ENCODE peak calls at places on chromosomes 1 and 21, in seven cellular contexts. Z is mammary epithelial cell, Q is SJSA1, J is GM06990, U is heart right ventricle, H is right lobe of liver, C is neural progenitor cell. K is an unnamed sample.
A peak's percentile ranks its signal among the peaks of the same experiment; 100 is the strongest.

GRCh38 chr1:232462200-232462599 is 167.7 kb downstream of the SIPA1L2 start:
- DNase-seq in U (no peak), J (no peak), H (no peak), Q (no peak), C (no peak), Z (peak; percentile 81), K (no peak)

GRCh38 chr1:174072546-174072945 is 50.4 kb upstream of the RC3H1 start:
- DNase-seq in C (no peak), Q (no peak), Z (no peak), U (no peak), H (no peak), J (no peak), K (no peak)

GRCh38 chr1:174968750-174969244 is 30.9 kb upstream of the CACYBP start:
- DNase-seq in U (no peak), Q (no peak), C (no peak), Z (peak; percentile 81), J (peak; percentile 65), H (no peak), K (no peak)

GRCh38 chr1:7319196-7319595 is 451.9 kb upstream of the VAMP3 start:
- DNase-seq in C (no peak), Z (no peak), Q (no peak), J (no peak), H (no peak), U (no peak), K (no peak)

GRCh38 chr1:54585181-54586066 is 37.4 kb downstream of the ACOT11 start:
- DNase-seq in Z (no peak), J (no peak), C (no peak), U (peak; percentile 82), H (peak; percentile 39), Q (no peak), K (no peak)

GRCh38 chr21:34009193-34009592 is 64.2 kb upstream of the MRPS6 start:
- DNase-seq in H (no peak), J (no peak), C (no peak), Z (no peak), U (no peak), Q (no peak), K (no peak)

GRCh38 chr1:212684076-212684475 is 15.6 kb downstream of the BATF3 start:
- DNase-seq in J (no peak), U (no peak), H (no peak), C (no peak), Z (no peak), Q (no peak), K (no peak)

GRCh38 chr1:246588322-246588721 is 22.1 kb downstream of the CNST start:
- DNase-seq in J (no peak), H (no peak), Z (peak; percentile 59), C (no peak), U (no peak), Q (no peak), K (no peak)

GRCh38 chr1:61182049-61182448 is 99.7 kb downstream of the NFIA start:
- DNase-seq in H (no peak), Q (no peak), J (no peak), Z (no peak), U (peak; percentile 24), C (no peak), K (no peak)
- H3K27me3 ChIP-seq in H (no peaks in the 10 kb centered on the region), Q (no peaks in the 10 kb centered on the region), J (peaks cover 3% of the 10 kb centered on the region), Z (no peaks in the 10 kb centered on the region), U (no peaks in the 10 kb centered on the region), C (no peaks in the 10 kb centered on the region), K (no peaks in the 10 kb centered on the region)

GRCh38 chr21:35768187-35768586 is 292.1 kb downstream of the SETD4 start:
- DNase-seq in U (no peak), J (no peak), C (no peak), Q (no peak), H (no peak), Z (no peak), K (no peak)

GRCh38 chr21:35764586-35764985 is 295.7 kb downstream of the SETD4 start:
- DNase-seq in H (no peak), Q (no peak), Z (peak; percentile 46), U (no peak), J (no peak), C (no peak), K (no peak)

DNA sequence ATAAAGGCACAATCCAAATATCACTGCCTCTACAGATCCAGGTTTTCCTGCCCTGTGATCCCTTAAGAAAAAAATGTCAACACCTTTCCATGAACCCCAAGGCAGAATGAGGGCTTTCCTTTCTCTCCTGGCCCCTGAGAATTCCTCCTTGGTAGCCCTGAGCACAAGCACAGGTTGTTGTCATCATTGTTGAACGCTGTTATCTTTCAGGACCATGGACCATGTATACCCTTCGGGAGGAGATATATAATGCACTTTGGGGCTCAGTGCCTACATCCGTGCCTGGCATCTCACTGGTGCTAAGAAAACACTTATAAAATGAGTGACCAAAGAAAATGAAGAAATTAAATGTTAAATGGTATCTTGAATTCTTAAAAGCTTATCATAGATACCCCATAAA is 296.2 kb downstream of the SETD4 start:
- DNase-seq in Z (no peak), U (no peak), C (no peak), Q (no peak), J (no peak), H (no peak), K (no peak)
- H3K27me3 ChIP-seq in Z (no peaks in the 10 kb centered on the region), U (no peaks in the 10 kb centered on the region), C (no peaks in the 10 kb centered on the region), Q (no peaks in the 10 kb centered on the region), J (no peaks in the 10 kb centered on the region), H (no peaks in the 10 kb centered on the region), K (no peaks in the 10 kb centered on the region)

DNA sequence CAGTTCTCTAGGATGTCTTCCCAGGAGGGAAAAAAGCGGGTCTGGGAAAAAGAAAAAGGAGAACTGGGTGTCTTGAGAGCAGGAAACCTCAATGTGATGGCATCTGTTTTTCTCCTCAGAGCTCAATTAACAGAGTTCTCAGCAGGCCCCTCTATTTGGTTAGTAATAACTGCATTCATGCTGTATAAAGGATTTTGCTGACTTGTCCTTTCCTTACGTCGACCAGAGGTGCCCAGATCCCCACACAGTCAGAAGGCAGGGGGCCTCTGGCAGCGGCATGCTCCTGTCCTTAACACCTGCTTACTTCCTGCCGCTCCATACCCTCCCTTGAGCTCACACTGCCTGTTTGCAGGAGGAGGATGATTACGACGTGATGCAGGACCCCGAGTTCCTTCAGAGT is 12.3 kb downstream of the PSMD4 start:
- DNase-seq in J (no peak), Z (no peak), U (no peak), H (no peak), Q (no peak), C (no peak), K (no peak)
- H3K27me3 ChIP-seq in J (no peaks in the 10 kb centered on the region), Z (no peaks in the 10 kb centered on the region), U (no peaks in the 10 kb centered on the region), H (no peaks in the 10 kb centered on the region), Q (no peaks in the 10 kb centered on the region), C (no peaks in the 10 kb centered on the region), K (no peaks in the 10 kb centered on the region)

DNA sequence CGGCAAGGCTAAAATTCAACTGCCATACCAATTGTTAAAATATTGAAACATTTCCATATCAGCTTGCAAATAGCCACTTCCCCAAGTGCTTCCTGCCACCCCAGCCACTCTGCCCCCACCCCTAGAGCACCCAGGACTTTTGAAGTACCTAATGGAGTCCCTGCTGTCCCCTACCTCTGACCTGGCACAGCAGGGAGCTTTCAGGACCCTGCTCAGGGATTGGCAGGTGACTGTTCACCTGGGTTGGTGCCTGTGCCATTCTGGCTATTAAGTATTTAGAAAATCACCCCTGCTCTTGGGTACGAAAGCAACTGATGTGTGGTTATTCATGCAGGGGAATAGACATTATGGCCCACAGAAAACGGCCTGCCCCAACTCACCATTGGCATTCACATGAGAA is 9.1 kb upstream of the HPCAL4 start:
- DNase-seq in Q (no peak), U (no peak), C (no peak), J (no peak), Z (no peak), H (no peak), K (no peak)
- H3K27me3 ChIP-seq in Q (peaks cover 18% of the 10 kb centered on the region), U (peaks cover 13% of the 10 kb centered on the region), C (peaks cover 100% of the 10 kb centered on the region), J (no peaks in the 10 kb centered on the region), Z (no peaks in the 10 kb centered on the region), H (no peaks in the 10 kb centered on the region), K (no peaks in the 10 kb centered on the region)

GRCh38 chr1:182608236-182608635 is 4.0 kb upstream of the RGS16 start:
- DNase-seq in H (no peak), Z (no peak), Q (no peak), C (no peak), U (no peak), J (no peak), K (no peak)
- H3K27me3 ChIP-seq in H (no peaks in the 10 kb centered on the region), Z (no peaks in the 10 kb centered on the region), Q (no peaks in the 10 kb centered on the region), C (peaks cover 35% of the 10 kb centered on the region), U (peaks cover 19% of the 10 kb centered on the region), J (no peaks in the 10 kb centered on the region), K (peaks cover 10% of the 10 kb centered on the region)

K was measured in tibial artery.